ENCODE peak calls at places on chromosome 13, in seven cellular contexts. U is epithelial cell of esophagus, O is AG04450, B is AG04449, K is adrenal gland, X is HepG2, M is ascending aorta. S is an unnamed sample.

GRCh38 chr13:113646921-113647340 is 11.1 kb downstream of the ATP4B start:
- DNase-seq in U (no peak), O (no peak), B (no peak), K (no peak), X (no peak), M (no peak), S (no peak)

GRCh38 chr13:98879965-98880364 is 97.9 kb downstream of the DOCK9 start:
- DNase-seq in U (no peak), O (no peak), B (no peak), K (no peak), X (no peak), M (no peak), S (no peak)

GRCh38 chr13:102838982-102839381 is 6.8 kb upstream of the ERCC5 start:
- DNase-seq in U (no peak), O (no peak), B (no peak), K (no peak), X (no peak), M (no peak), S (no peak)

GRCh38 chr13:38735655-38736440 is 49.0 kb downstream of the FREM2 start:
- DNase-seq in U (no peak), O (no peak), B (no peak), K (no peak), X (no peak), M (no peak), S (no peak)

GRCh38 chr13:24505256-24505655 is 7.3 kb downstream of the PARP4 start:
- DNase-seq in U (no peak), O (no peak), B (no peak), K (peak), X (no peak), M (no peak), S (peak)

GRCh38 chr13:83377486-83377885 is 504.8 kb downstream of the SLITRK1 start:
- DNase-seq in U (no peak), O (peak), B (no peak), K (no peak), X (no peak), M (no peak), S (peak)

GRCh38 chr13:112968910-112969691 is at the start of gene MCF2L:
- DNase-seq in U (peak), O (no peak), B (no peak), K (peak), X (peak), M (no peak), S (peak)

GRCh38 chr13:44576396-44577235 is 486 bp upstream of the TSC22D1 start:
- DNase-seq in U (peak), O (no peak), B (no peak), K (peak), X (no peak), M (no peak), S (no peak)

GRCh38 chr13:43805071-43805468 is 18.3 kb upstream of the ENOX1 start:
- DNase-seq in U (peak), O (peak), B (no peak), K (no peak), X (peak), M (no peak), S (peak)

GRCh38 chr13:95605426-95606125 is 38.9 kb downstream of the DZIP1 start:
- DNase-seq in U (peak), O (no peak), B (no peak), K (no peak), X (no peak), M (no peak), S (no peak)

GRCh38 chr13:36310417-36311108 is 12.9 kb upstream of the CCDC169 start:
- DNase-seq in U (no peak), O (no peak), B (no peak), K (no peak), X (no peak), M (no peak), S (peak)

GRCh38 chr13:29435125-29435911 is 160.2 kb downstream of the SLC7A1 start:
- DNase-seq in U (peak), O (peak), B (peak), K (peak), X (no peak), M (no peak), S (peak)

GRCh38 chr13:73767747-73768315 is 366.4 kb downstream of the KLF12 start:
- DNase-seq in U (peak), O (no peak), B (no peak), K (no peak), X (peak), M (no peak), S (no peak)

GRCh38 chr13:49791753-49792549 is 531 bp downstream of the KPNA3 start:
- DNase-seq in U (peak), O (no peak), B (no peak), K (peak), X (no peak), M (no peak), S (peak)

GRCh38 chr13:41463823-41464602 is 6.7 kb downstream of the RGCC start:
- DNase-seq in U (no peak), O (no peak), B (no peak), K (no peak), X (no peak), M (no peak), S (no peak)

GRCh38 chr13:74135306-74136088 is 1.3 kb upstream of the KLF12 start:
- DNase-seq in U (peak), O (no peak), B (no peak), K (peak), X (no peak), M (no peak), S (peak)

GRCh38 chr13:31236211-31236786 is 36.5 kb downstream of the B3GLCT start:
- DNase-seq in U (peak), O (peak), B (peak), K (peak), X (peak), M (no peak), S (peak)

GRCh38 chr13:111210488-111210887 is 95.4 kb downstream of the ARHGEF7 start:
- DNase-seq in U (peak), O (peak), B (peak), K (no peak), X (no peak), M (no peak), S (peak)

GRCh38 chr13:99417151-99417820 is 84.0 kb upstream of the TM9SF2 start:
- DNase-seq in U (no peak), O (no peak), B (no peak), K (peak), X (no peak), M (no peak), S (no peak)

GRCh38 chr13:112032186-112032835 is 34.6 kb upstream of the SOX1 start:
- DNase-seq in U (peak), O (no peak), B (no peak), K (no peak), X (no peak), M (no peak), S (no peak)

GRCh38 chr13:40376296-40376849 is 290.1 kb downstream of the FOXO1 start:
- DNase-seq in U (no peak), O (no peak), B (no peak), K (no peak), X (no peak), M (no peak), S (no peak)

GRCh38 chr13:25371608-25372274 is at the start of gene ATP8A2:
- DNase-seq in U (no peak), O (no peak), B (no peak), K (peak), X (no peak), M (no peak), S (no peak)

GRCh38 chr13:51726446-51727185 is 77.3 kb downstream of the DHRS12 start:
- DNase-seq in U (peak), O (peak), B (peak), K (peak), X (no peak), M (no peak), S (peak)

GRCh38 chr13:35630551-35631275 is 154.2 kb upstream of the MAB21L1 start:
- DNase-seq in U (peak), O (peak), B (peak), K (peak), X (peak), M (no peak), S (peak)

GRCh38 chr13:20193142-20193923 is 595 bp upstream of the GJB2 start:
- DNase-seq in U (no peak), O (no peak), B (no peak), K (no peak), X (no peak), M (no peak), S (no peak)

DNA sequence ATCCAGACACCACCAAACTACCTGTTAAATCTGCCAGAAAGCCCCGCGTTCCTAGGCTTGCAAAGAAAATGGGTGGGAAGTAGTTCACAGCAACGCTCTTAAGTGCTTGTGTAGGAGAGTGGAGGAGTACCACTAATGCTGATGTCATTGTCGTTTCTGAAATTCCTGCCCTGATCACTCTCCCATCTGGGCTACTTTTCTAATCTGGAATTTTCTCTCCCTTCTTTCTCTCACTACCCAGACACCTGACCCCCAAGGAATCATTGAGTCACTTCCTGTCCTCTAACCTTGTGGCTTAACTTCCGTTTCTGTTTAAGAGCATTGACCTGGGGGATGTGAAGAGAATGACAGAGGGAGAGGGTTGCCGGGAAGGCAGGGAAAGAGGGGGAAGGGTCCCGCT is 98.7 kb downstream of the STARD13 start:
- DNase-seq in U (no peak), O (no peak), B (no peak), K (no peak), X (no peak), M (no peak), S (peak)
- H3K4me3 ChIP-seq in U (no peak), O (no peak), B (no peak), K (no peak), X (no peak), M (peak), S (no peak)

GRCh38 chr13:91922969-91923592 is 524.7 kb downstream of the GPC5 start:
- DNase-seq in U (no peak), O (no peak), B (no peak), K (no peak), X (peak), M (no peak), S (peak)
- TF ChIP-seq CTCF in U (no peak), O (no peak), B (no peak), K (no peak), X (no peak), M (no peak), S (no peak)

GRCh38 chr13:80151016-80151415 is 189.9 kb downstream of the SPRY2 start:
- DNase-seq in U (peak), O (no peak), B (no peak), K (no peak), X (no peak), M (no peak), S (no peak)

GRCh38 chr13:80141114-80141849 is 199.6 kb downstream of the SPRY2 start:
- DNase-seq in U (no peak), O (peak), B (peak), K (peak), X (no peak), M (no peak), S (peak)

GRCh38 chr13:80144493-80144892 is 196.4 kb downstream of the SPRY2 start:
- DNase-seq in U (no peak), O (no peak), B (no peak), K (no peak), X (no peak), M (no peak), S (no peak)

GRCh38 chr13:80149757-80150156 is 191.2 kb downstream of the SPRY2 start:
- DNase-seq in U (no peak), O (no peak), B (no peak), K (no peak), X (no peak), M (no peak), S (no peak)

DNA sequence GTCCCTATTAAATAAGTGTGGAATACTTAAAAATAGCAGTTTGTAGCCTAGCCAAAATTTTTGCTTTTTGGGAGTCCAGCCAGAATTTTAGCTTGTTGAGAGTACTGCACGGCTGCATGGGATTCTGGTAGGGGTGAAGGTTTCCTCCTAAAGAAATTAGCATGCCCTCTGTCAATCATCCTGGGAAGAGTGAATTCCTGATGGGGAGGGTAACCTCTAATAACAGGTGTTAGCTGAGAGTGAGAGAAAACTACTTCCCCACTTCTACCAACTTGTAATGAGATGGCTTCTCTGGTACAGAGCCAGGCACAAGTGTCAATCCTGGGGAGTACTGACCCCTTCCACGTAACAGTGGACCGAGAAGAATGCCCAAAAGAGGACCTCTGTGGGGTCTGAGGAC is 195.6 kb downstream of the SPRY2 start:
- DNase-seq in U (no peak), O (no peak), B (no peak), K (no peak), X (no peak), M (no peak), S (no peak)
- H3K4me3 ChIP-seq in U (no peak), O (no peak), B (no peak), K (no peak), X (no peak), M (no peak), S (no peak)

GRCh38 chr13:66618702-66619101 is 611.4 kb downstream of the PCDH9 start:
- DNase-seq in U (peak), O (peak), B (peak), K (no peak), X (peak), M (no peak), S (peak)
- TF ChIP-seq CTCF in U (peak), O (peak), B (peak), K (peak), X (peak), M (no peak), S (peak)